ENCODE peak calls at places on chromosome 15, in nine cellular contexts. Z, M, F, J, N, I, G, V and Y are unnamed samples.
A peak's percentile ranks its signal among the peaks of the same experiment; 100 is the strongest.

GRCh38 chr15:101124731-101125558 is 126.9 kb downstream of the CHSY1 start:
- DNase-seq in Z (peak; percentile 83), M (peak; percentile 94), F (no peak), J (peak; percentile 80), N (no peak), I (peak; percentile 99), G (no peak), V (no peak), Y (no peak)

GRCh38 chr15:42819781-42820180 is 82.9 kb upstream of the CDAN1 start:
- DNase-seq in Z (no peak), M (peak; percentile 17), F (no peak), J (no peak), N (no peak), I (no peak), G (no peak), V (no peak), Y (no peak)

GRCh38 chr15:70267306-70267705 is 169.6 kb upstream of the TLE3 start:
- DNase-seq in Z (no peak), M (no peak), F (no peak), J (no peak), N (no peak), I (no peak), G (no peak), V (no peak), Y (no peak)

GRCh38 chr15:69280783-69281182 is 17.9 kb upstream of the PAQR5 start:
- DNase-seq in Z (no peak), M (peak; percentile 20), F (no peak), J (no peak), N (no peak), I (peak; percentile 27), G (no peak), V (no peak), Y (no peak)

GRCh38 chr15:68278345-68279217 is 1.0 kb downstream of the FEM1B start:
- DNase-seq in Z (peak; percentile 51), M (no peak), F (peak; percentile 62), J (peak; percentile 42), N (no peak), I (peak; percentile 35), G (no peak), V (no peak), Y (peak; percentile 89)

GRCh38 chr15:77038312-77039216 is 32.3 kb downstream of the TSPAN3 start:
- DNase-seq in Z (no peak), M (no peak), F (no peak), J (no peak), N (no peak), I (no peak), G (no peak), V (no peak), Y (no peak)

GRCh38 chr15:78292219-78292618 is 7.2 kb downstream of the SKIC8 start:
- DNase-seq in Z (no peak), M (no peak), F (no peak), J (no peak), N (no peak), I (no peak), G (no peak), V (no peak), Y (no peak)

GRCh38 chr15:95261546-95261945 is 1030.2 kb downstream of the MCTP2 start:
- DNase-seq in Z (peak; percentile 34), M (no peak), F (no peak), J (no peak), N (no peak), I (no peak), G (no peak), V (no peak), Y (no peak)

GRCh38 chr15:69838338-69838737 is 259.4 kb downstream of the TLE3 start:
- DNase-seq in Z (no peak), M (no peak), F (no peak), J (no peak), N (no peak), I (no peak), G (no peak), V (no peak), Y (no peak)

GRCh38 chr15:92268900-92269299 is 124.8 kb upstream of the ST8SIA2 start:
- DNase-seq in Z (no peak), M (no peak), F (no peak), J (no peak), N (no peak), I (no peak), G (no peak), V (no peak), Y (peak; percentile 82)

GRCh38 chr15:78000089-78000926 is 77.2 kb downstream of the TBC1D2B start:
- DNase-seq in Z (peak; percentile 54), M (peak; percentile 16), F (peak; percentile 89), J (peak; percentile 56), N (peak; percentile 51), I (peak; percentile 39), G (peak; percentile 57), V (peak; percentile 65), Y (peak; percentile 98)

GRCh38 chr15:66836476-66837030 is 134.5 kb downstream of the SMAD6 start:
- DNase-seq in Z (no peak), M (no peak), F (no peak), J (no peak), N (no peak), I (no peak), G (no peak), V (no peak), Y (no peak)

GRCh38 chr15:39597751-39598185 is 16.9 kb downstream of the THBS1 start:
- DNase-seq in Z (peak; percentile 64), M (peak; percentile 99), F (no peak), J (peak; percentile 31), N (no peak), I (peak; percentile 83), G (no peak), V (no peak), Y (no peak)

GRCh38 chr15:90648137-90649070 is 68.7 kb upstream of the BLM start:
- DNase-seq in Z (peak; percentile 91), M (peak; percentile 70), F (peak; percentile 84), J (peak; percentile 83), N (peak; percentile 79), I (peak; percentile 69), G (peak; percentile 61), V (peak; percentile 43), Y (peak; percentile 82)

GRCh38 chr15:40363611-40364010 is 5.6 kb downstream of the DISP2 start:
- DNase-seq in Z (no peak), M (no peak), F (no peak), J (no peak), N (no peak), I (no peak), G (no peak), V (no peak), Y (peak; percentile 34)

GRCh38 chr15:89127054-89127702 is 38.9 kb downstream of the ABHD2 start:
- DNase-seq in Z (no peak), M (no peak), F (no peak), J (peak; percentile 69), N (no peak), I (peak; percentile 29), G (no peak), V (no peak), Y (no peak)
- TF ChIP-seq CTCF in Z (no peak), M (peak; percentile 21), F (no peak), J (peak; percentile 32), N (no peak), I (peak; percentile 24), G (no peak), V (no peak), Y (peak; percentile 59)

GRCh38 chr15:88701561-88702095 is 62.8 kb downstream of the ISG20 start:
- DNase-seq in Z (no peak), M (no peak), F (no peak), J (peak; percentile 47), N (no peak), I (no peak), G (peak; percentile 63), V (peak; percentile 7), Y (peak; percentile 84)
- TF ChIP-seq CTCF in Z (peak; percentile 9), M (peak; percentile 18), F (no peak), J (peak; percentile 65), N (no peak), I (peak; percentile 43), G (peak; percentile 68), V (no peak), Y (peak; percentile 83)

GRCh38 chr15:64090527-64090926 is 3.1 kb downstream of the CIAO2A start:
- DNase-seq in Z (no peak), M (no peak), F (no peak), J (no peak), N (no peak), I (no peak), G (no peak), V (no peak), Y (no peak)

GRCh38 chr15:64095431-64095794 is 369 bp upstream of the SNX1 start:
- DNase-seq in Z (no peak), M (no peak), F (no peak), J (no peak), N (no peak), I (no peak), G (no peak), V (no peak), Y (no peak)

GRCh38 chr15:64093627-64094417 is at the start of gene CIAO2A:
- DNase-seq in Z (peak; percentile 99), M (peak; percentile 98), F (peak; percentile 99), J (peak; percentile 97), N (peak; percentile 93), I (peak; percentile 98), G (peak; percentile 95), V (peak; percentile 82), Y (peak; percentile 98)

GRCh38 chr15:64092075-64092820 is 1.4 kb downstream of the CIAO2A start:
- DNase-seq in Z (no peak), M (no peak), F (no peak), J (peak; percentile 28), N (no peak), I (no peak), G (no peak), V (no peak), Y (no peak)

DNA sequence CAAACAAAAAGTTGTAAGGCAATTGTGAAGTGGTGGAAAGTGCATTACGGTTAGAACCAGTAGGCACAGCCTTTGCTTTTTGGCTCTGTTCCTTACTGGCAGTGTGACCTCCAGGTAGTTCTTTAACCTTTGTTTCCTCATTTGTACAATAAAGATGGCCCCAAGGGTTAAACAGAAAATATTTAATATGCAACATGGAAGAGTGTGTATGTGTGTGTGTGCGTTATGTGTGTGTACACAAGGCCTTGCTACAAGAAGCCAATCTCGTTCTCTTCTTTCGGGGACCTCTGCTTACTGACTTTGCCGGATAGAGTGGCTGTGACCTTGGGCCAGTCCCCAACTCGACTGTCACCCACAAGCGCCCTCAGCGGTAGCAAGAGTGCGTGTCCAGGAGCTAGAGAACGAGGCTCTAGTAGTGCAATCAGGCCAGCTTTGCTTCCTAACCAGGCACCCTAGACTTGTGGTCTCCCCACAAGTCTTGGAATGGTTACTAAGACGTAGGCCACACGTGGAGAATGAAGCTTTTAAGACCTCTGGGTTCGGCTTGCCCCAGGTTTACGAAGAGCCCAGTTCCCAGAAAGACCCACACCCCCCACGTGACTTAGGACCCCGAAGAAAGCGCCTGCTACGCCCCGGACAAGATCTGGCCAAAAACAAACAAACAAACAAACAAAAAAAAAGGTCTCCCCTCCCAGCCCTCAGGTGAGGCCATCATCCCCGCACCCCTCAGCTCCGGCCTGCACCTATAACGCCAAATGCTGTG is 593 bp downstream of the CIAO2A start:
- DNase-seq in Z (peak; percentile 61), M (peak; percentile 66), F (peak; percentile 73), J (peak; percentile 12), N (peak; percentile 32), I (peak; percentile 64), G (peak; percentile 53), V (no peak), Y (peak; percentile 78)
- TF ChIP-seq CTCF in Z (peak; percentile 20), M (peak; percentile 29), F (no peak), J (peak; percentile 12), N (no peak), I (no peak), G (no peak), V (no peak), Y (peak; percentile 41)

DNA sequence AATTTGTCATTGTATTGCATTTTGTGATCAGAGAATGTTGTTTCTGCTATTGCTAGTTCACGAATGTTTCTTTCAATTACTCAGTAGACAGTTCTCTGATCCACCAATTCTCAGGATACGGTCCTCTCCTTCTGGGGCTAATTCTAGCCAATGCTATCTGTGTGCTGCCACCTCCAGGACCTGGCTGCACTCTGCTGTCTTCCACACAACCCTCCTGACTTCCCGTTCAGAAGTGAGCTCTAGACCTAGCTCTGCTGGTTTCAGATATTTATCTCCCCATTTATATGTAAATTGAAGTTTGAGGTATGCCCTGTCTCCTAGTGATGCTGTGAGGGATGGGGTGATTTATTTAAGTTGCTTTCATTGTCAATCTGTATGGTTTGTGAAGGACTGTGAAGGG is 21.7 kb upstream of the UBL7 start:
- DNase-seq in Z (no peak), M (no peak), F (no peak), J (peak; percentile 7), N (no peak), I (no peak), G (no peak), V (no peak), Y (peak; percentile 75)
- TF ChIP-seq CTCF in Z (no peak), M (peak; percentile 24), F (no peak), J (peak; percentile 39), N (no peak), I (no peak), G (no peak), V (no peak), Y (peak; percentile 70)